ENCODE peak calls at places on chromosomes 7 and 10, in eight cellular contexts. E, A, B, X, Y, Z, K and G are unnamed samples. For H3K4me1 and H3K9me3, the result is how much of the 10 kb centered on the place peaks cover.

GRCh38 chr10:50497758-50498157 is 126.0 kb downstream of the SGMS1 start:
- DNase-seq in E (no peak), A (no peak), B (peak), X (peak), Y (no peak), Z (no peak), K (peak), G (no peak)

GRCh38 chr7:38973760-38974159 is 3.9 kb upstream of the POU6F2 start:
- DNase-seq in E (no peak), A (no peak), B (no peak), X (no peak), Y (no peak), Z (no peak), K (no peak), G (no peak)

GRCh38 chr7:35694161-35694783 is 663 bp downstream of the HERPUD2 start:
- DNase-seq in E (no peak), A (peak), B (peak), X (no peak), Y (no peak), Z (no peak), K (peak), G (no peak)

GRCh38 chr10:3235996-3236510 is 63.5 kb upstream of the PITRM1 start:
- DNase-seq in E (peak), A (no peak), B (no peak), X (no peak), Y (no peak), Z (no peak), K (no peak), G (peak)

GRCh38 chr7:39595102-39595620 is 28.2 kb upstream of the RALA start:
- DNase-seq in E (no peak), A (no peak), B (peak), X (peak), Y (no peak), Z (no peak), K (peak), G (peak)

GRCh38 chr7:44706788-44707557 is 41.7 kb upstream of the ZMIZ2 start:
- DNase-seq in E (peak), A (no peak), B (no peak), X (no peak), Y (no peak), Z (no peak), K (no peak), G (no peak)

GRCh38 chr7:130831817-130832481 is 97.9 kb upstream of the KLF14 start:
- DNase-seq in E (no peak), A (no peak), B (peak), X (peak), Y (no peak), Z (no peak), K (peak), G (peak)

GRCh38 chr10:58362026-58362799 is 23.0 kb upstream of the TFAM start:
- DNase-seq in E (no peak), A (no peak), B (peak), X (peak), Y (no peak), Z (no peak), K (peak), G (no peak)

GRCh38 chr7:149459540-149460433 is 1.1 kb downstream of the ZNF777 start:
- DNase-seq in E (no peak), A (no peak), B (no peak), X (peak), Y (no peak), Z (no peak), K (no peak), G (peak)

GRCh38 chr10:133012573-133013359 is 70.4 kb upstream of the CFAP46 start:
- DNase-seq in E (peak), A (no peak), B (no peak), X (no peak), Y (no peak), Z (peak), K (no peak), G (no peak)

GRCh38 chr7:142356166-142356565 is 98.3 kb upstream of the PRSS58 start:
- DNase-seq in E (no peak), A (peak), B (no peak), X (no peak), Y (no peak), Z (no peak), K (no peak), G (no peak)

GRCh38 chr7:144006029-144006428 is 5.9 kb downstream of the OR6B1 start:
- DNase-seq in E (no peak), A (peak), B (peak), X (no peak), Y (no peak), Z (no peak), K (no peak), G (no peak)

GRCh38 chr7:122442929-122443328 is 138.4 kb upstream of the FEZF1 start:
- DNase-seq in E (no peak), A (no peak), B (no peak), X (no peak), Y (no peak), Z (no peak), K (no peak), G (peak)

GRCh38 chr10:96043895-96044580 is 655 bp downstream of the CCNJ start:
- DNase-seq in E (peak), A (peak), B (peak), X (peak), Y (peak), Z (peak), K (peak), G (peak)

GRCh38 chr7:151756076-151756731 is 120.7 kb downstream of the PRKAG2 start:
- DNase-seq in E (peak), A (peak), B (peak), X (peak), Y (peak), Z (no peak), K (peak), G (no peak)

GRCh38 chr7:66076459-66077329 is 1.1 kb downstream of the ASL start:
- DNase-seq in E (no peak), A (peak), B (no peak), X (no peak), Y (no peak), Z (no peak), K (no peak), G (no peak)

GRCh38 chr10:75408911-75409885 is 7.6 kb upstream of the ZNF503 start:
- DNase-seq in E (peak), A (peak), B (no peak), X (peak), Y (no peak), Z (peak), K (no peak), G (no peak)

GRCh38 chr7:46934198-46934825 is 647.6 kb downstream of the TNS3 start:
- DNase-seq in E (no peak), A (no peak), B (peak), X (peak), Y (no peak), Z (no peak), K (peak), G (peak)

GRCh38 chr10:29784175-29784773 is 149.5 kb upstream of the SVIL start:
- DNase-seq in E (no peak), A (peak), B (peak), X (peak), Y (no peak), Z (peak), K (peak), G (no peak)

GRCh38 chr7:35025391-35025870 is 11.9 kb downstream of the DPY19L1 start:
- DNase-seq in E (no peak), A (no peak), B (no peak), X (no peak), Y (no peak), Z (no peak), K (no peak), G (no peak)

GRCh38 chr7:74544706-74545469 is 91.2 kb downstream of the GTF2IRD1 start:
- DNase-seq in E (no peak), A (peak), B (peak), X (peak), Y (peak), Z (no peak), K (peak), G (peak)

GRCh38 chr7:1626769-1627168 is 43.3 kb upstream of the ELFN1 start:
- DNase-seq in E (no peak), A (no peak), B (no peak), X (no peak), Y (no peak), Z (no peak), K (no peak), G (no peak)
- H3K4me1 ChIP-seq in E (under half), A (under half), B (under half), X (under half), Y (under half), Z (under half), K (under half), G (under half)

GRCh38 chr10:64574371-64574770 is 1053.2 kb downstream of the REEP3 start:
- DNase-seq in E (no peak), A (peak), B (peak), X (no peak), Y (no peak), Z (no peak), K (no peak), G (peak)

GRCh38 chr10:64571053-64571452 is 1049.9 kb downstream of the REEP3 start:
- DNase-seq in E (no peak), A (no peak), B (no peak), X (no peak), Y (no peak), Z (no peak), K (no peak), G (no peak)

GRCh38 chr10:64576497-64576896 is 1055.3 kb downstream of the REEP3 start:
- DNase-seq in E (no peak), A (no peak), B (no peak), X (no peak), Y (no peak), Z (no peak), K (no peak), G (no peak)

DNA sequence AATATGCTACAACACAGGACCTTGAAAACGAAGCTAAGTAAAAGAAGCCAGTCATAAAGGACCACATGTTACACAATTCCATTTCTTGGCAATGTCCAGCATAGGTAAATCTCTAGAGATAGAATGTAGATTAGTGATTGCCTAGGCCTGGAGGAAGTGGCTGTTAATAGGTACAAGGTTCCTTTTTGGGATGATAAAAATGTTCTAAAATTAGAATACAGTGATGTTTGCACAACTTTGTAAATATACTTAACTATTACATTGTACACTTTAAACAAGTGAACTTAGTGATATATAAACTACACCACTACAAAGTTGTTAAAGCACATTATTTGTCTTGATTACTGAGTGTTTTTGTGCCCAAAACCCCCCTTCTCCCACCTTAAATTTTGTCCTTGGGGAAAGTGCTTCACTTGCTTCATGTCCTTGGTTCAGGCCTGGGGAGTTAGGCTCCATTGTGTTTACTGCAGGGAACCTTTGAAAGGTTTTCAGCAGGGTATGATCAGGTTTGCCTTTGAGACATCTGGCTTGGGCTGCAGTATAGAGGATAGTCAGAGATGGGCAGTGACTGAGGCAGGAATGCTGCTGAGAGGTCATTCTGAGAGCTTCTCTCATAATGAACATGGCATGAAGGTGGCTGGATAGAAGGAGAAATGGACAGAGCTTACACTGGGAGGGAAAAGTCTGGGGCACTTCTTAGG is 1052.6 kb downstream of the REEP3 start:
- DNase-seq in E (no peak), A (peak), B (no peak), X (no peak), Y (no peak), Z (no peak), K (no peak), G (no peak)
- H3K9me3 ChIP-seq in E (under half), A (under half), B (under half), X (under half), Y (under half), Z (under half), K (under half), G (under half)

DNA sequence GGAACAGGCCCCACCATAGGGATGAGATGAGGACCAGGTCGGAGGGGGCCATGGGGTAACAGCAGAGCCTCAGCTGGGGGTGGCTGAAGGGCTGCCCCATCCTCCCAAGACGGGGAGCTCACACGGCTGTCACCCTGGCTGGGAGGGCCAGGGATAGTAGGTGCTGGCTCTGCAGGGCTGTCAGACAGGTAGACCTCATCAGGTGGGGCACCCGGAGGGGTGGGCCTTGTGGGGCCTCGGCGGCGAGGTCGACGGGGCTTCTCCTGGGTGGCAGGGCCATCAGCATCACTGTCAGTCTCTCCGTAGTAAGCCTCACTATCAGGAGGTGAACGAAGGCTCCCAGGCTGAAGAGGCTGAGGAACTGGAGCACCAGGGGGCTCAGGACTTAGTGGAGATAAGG is 2.6 kb downstream of the SYNPO2L start:
- DNase-seq in E (no peak), A (no peak), B (no peak), X (no peak), Y (no peak), Z (no peak), K (no peak), G (no peak)
- H3K4me1 ChIP-seq in E (under half), A (under half), B (under half), X (half or more), Y (under half), Z (under half), K (under half), G (under half)

DNA sequence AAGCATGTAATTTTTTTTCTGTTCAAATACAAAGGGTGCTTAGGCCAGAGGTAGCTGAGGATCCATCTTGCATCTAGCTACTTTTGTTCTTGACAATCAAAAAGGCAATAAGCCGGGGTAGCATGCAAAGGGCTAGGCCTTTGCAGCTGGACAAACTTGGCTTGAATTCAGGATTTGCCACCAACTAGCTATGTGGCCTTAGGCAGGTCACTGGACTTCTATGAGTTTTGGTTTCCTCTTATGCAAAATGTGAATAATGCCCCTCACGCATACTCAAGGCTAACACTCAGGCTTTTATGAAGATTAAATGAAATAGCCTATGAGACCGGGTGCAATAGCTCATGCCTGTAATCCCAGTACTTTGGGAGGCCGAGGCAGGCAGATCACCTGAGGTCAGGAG is 19.3 kb downstream of the GFRA1 start:
- DNase-seq in E (no peak), A (no peak), B (no peak), X (no peak), Y (no peak), Z (no peak), K (no peak), G (no peak)
- H3K9me3 ChIP-seq in E (under half), A (under half), B (under half), X (under half), Y (under half), Z (under half), K (under half), G (under half)

DNA sequence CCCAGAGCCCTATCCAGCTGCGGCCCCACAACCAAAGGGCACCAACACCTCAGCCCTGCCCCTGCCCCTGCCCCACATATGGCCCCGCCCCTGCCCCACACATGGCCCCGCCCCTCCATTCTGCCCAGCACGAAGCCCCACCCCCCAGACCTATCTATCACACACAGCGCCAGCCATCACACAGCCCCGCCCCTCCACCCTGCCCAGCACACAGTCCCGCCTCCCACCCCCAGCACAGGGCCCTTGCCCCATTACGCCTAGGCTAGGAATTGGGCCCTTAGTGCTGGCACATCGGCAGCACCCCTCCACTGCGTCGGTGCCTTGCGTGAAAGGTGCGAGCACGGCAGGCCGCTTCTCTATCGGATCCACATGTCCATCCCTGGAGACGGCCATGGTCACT is 126.8 kb downstream of the MAD1L1 start:
- DNase-seq in E (no peak), A (peak), B (no peak), X (no peak), Y (no peak), Z (no peak), K (no peak), G (no peak)
- H3K4me1 ChIP-seq in E (under half), A (under half), B (under half), X (under half), Y (under half), Z (under half), K (under half), G (under half)

DNA sequence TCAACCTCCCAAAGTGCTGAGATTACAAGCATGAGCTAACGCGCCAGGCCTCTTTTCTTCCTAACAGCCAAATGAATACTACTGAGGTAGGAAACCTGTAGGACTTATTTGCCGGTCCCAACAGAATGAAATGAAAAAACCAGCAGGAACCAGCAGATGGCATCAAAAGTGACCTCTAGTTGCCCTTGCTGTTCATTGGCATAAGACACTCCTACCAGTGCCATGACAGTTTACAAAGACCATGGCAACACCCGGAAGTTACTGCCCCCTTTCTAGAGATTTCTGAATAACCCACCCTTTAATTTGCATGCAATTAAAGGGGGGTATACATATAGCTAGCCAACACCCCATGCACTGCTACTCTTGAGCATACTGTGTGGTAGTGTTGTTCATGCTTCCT is 65.2 kb downstream of the ATE1 start:
- DNase-seq in E (no peak), A (no peak), B (no peak), X (no peak), Y (no peak), Z (no peak), K (no peak), G (no peak)
- H3K9me3 ChIP-seq in E (under half), A (under half), B (under half), X (under half), Y (under half), Z (under half), K (under half), G (under half)

GRCh38 chr10:79263951-79264350 is 83.3 kb upstream of the PPIF start:
- DNase-seq in E (no peak), A (no peak), B (no peak), X (no peak), Y (no peak), Z (no peak), K (no peak), G (no peak)
- H3K4me1 ChIP-seq in E (under half), A (under half), B (half or more), X (under half), Y (under half), Z (under half), K (half or more), G (under half)

GRCh38 chr7:41755100-41755499 is 52.2 kb upstream of the INHBA start:
- DNase-seq in E (no peak), A (no peak), B (peak), X (no peak), Y (no peak), Z (no peak), K (no peak), G (peak)
- H3K9me3 ChIP-seq in E (under half), A (under half), B (under half), X (under half), Y (under half), Z (under half), K (under half), G (under half)